ENCODE peak calls at places on chromosome 13, in ten cellular contexts. One of them, this sample, is unnamed.

GRCh38 chr13:112775791-112776279 is 86.0 kb downstream of the ATP11A start:
- DNase-seq in lower lobe of right lung: peak; percentile 44
- DNase-seq in WERI-Rb-1: peak; percentile 70
- DNase-seq in heart right ventricle: no peak
- DNase-seq in colonic mucosa: no peak
- DNase-seq in A549: no peak
- DNase-seq in ascending aorta: no peak
- DNase-seq in NB4: no peak
- DNase-seq in AG09309: no peak
- DNase-seq in cardiac fibroblast: no peak
- DNase-seq in this sample: peak; percentile 70

GRCh38 chr13:44431150-44431549 is 57.5 kb downstream of the SERP2 start:
- DNase-seq in cardiac fibroblast: no peak
- DNase-seq in AG09309: no peak
- DNase-seq in lower lobe of right lung: no peak
- DNase-seq in colonic mucosa: peak; percentile 78
- DNase-seq in A549: no peak
- DNase-seq in WERI-Rb-1: no peak
- DNase-seq in ascending aorta: no peak
- DNase-seq in heart right ventricle: no peak
- DNase-seq in NB4: no peak
- DNase-seq in this sample: no peak

GRCh38 chr13:76292031-76292430 is 594.2 kb downstream of the KCTD12 start:
- DNase-seq in heart right ventricle: no peak
- DNase-seq in lower lobe of right lung: no peak
- DNase-seq in NB4: no peak
- DNase-seq in ascending aorta: no peak
- DNase-seq in WERI-Rb-1: no peak
- DNase-seq in cardiac fibroblast: no peak
- DNase-seq in colonic mucosa: no peak
- DNase-seq in A549: no peak
- DNase-seq in AG09309: no peak
- DNase-seq in this sample: no peak

GRCh38 chr13:99656092-99656745 is 154.9 kb downstream of the TM9SF2 start:
- DNase-seq in cardiac fibroblast: peak; percentile 79
- DNase-seq in ascending aorta: no peak
- DNase-seq in colonic mucosa: peak; percentile 89
- DNase-seq in lower lobe of right lung: peak; percentile 57
- DNase-seq in NB4: peak; percentile 80
- DNase-seq in WERI-Rb-1: peak; percentile 93
- DNase-seq in A549: peak; percentile 47
- DNase-seq in AG09309: peak; percentile 43
- DNase-seq in heart right ventricle: peak; percentile 41
- DNase-seq in this sample: peak; percentile 80

GRCh38 chr13:25463496-25463895 is 91.7 kb downstream of the ATP8A2 start:
- DNase-seq in ascending aorta: no peak
- DNase-seq in heart right ventricle: no peak
- DNase-seq in AG09309: no peak
- DNase-seq in colonic mucosa: no peak
- DNase-seq in NB4: no peak
- DNase-seq in cardiac fibroblast: no peak
- DNase-seq in WERI-Rb-1: no peak
- DNase-seq in A549: no peak
- DNase-seq in lower lobe of right lung: no peak
- DNase-seq in this sample: no peak

GRCh38 chr13:110014719-110015118 is 228.3 kb upstream of the IRS2 start:
- DNase-seq in NB4: no peak
- DNase-seq in AG09309: no peak
- DNase-seq in cardiac fibroblast: no peak
- DNase-seq in lower lobe of right lung: no peak
- DNase-seq in colonic mucosa: no peak
- DNase-seq in ascending aorta: no peak
- DNase-seq in A549: no peak
- DNase-seq in heart right ventricle: no peak
- DNase-seq in WERI-Rb-1: no peak
- DNase-seq in this sample: no peak

GRCh38 chr13:48068036-48068435 is 26.9 kb downstream of the MED4 start:
- DNase-seq in heart right ventricle: no peak
- DNase-seq in cardiac fibroblast: no peak
- DNase-seq in WERI-Rb-1: peak; percentile 11
- DNase-seq in colonic mucosa: no peak
- DNase-seq in ascending aorta: no peak
- DNase-seq in AG09309: no peak
- DNase-seq in A549: no peak
- DNase-seq in NB4: no peak
- DNase-seq in lower lobe of right lung: no peak
- DNase-seq in this sample: no peak

GRCh38 chr13:108486096-108486495 is 143.3 kb upstream of the MYO16 start:
- DNase-seq in NB4: no peak
- DNase-seq in WERI-Rb-1: no peak
- DNase-seq in heart right ventricle: no peak
- DNase-seq in AG09309: no peak
- DNase-seq in colonic mucosa: no peak
- DNase-seq in cardiac fibroblast: no peak
- DNase-seq in lower lobe of right lung: no peak
- DNase-seq in ascending aorta: no peak
- DNase-seq in A549: no peak
- DNase-seq in this sample: no peak

GRCh38 chr13:79297128-79297527 is 108.9 kb downstream of the RBM26 start:
- DNase-seq in A549: no peak
- DNase-seq in ascending aorta: no peak
- DNase-seq in cardiac fibroblast: no peak
- DNase-seq in WERI-Rb-1: no peak
- DNase-seq in lower lobe of right lung: no peak
- DNase-seq in colonic mucosa: no peak
- DNase-seq in NB4: no peak
- DNase-seq in AG09309: no peak
- DNase-seq in heart right ventricle: no peak
- DNase-seq in this sample: no peak

GRCh38 chr13:113325779-113326178 is 28.7 kb downstream of the LAMP1 start:
- DNase-seq in ascending aorta: no peak
- DNase-seq in colonic mucosa: no peak
- DNase-seq in NB4: no peak
- DNase-seq in A549: no peak
- DNase-seq in heart right ventricle: no peak
- DNase-seq in AG09309: no peak
- DNase-seq in WERI-Rb-1: no peak
- DNase-seq in cardiac fibroblast: no peak
- DNase-seq in lower lobe of right lung: no peak
- DNase-seq in this sample: no peak

GRCh38 chr13:41075034-41075433 is 13.7 kb downstream of the WBP4 start:
- DNase-seq in cardiac fibroblast: peak; percentile 63
- DNase-seq in AG09309: no peak
- DNase-seq in lower lobe of right lung: no peak
- DNase-seq in colonic mucosa: no peak
- DNase-seq in ascending aorta: no peak
- DNase-seq in NB4: peak; percentile 59
- DNase-seq in A549: peak; percentile 16
- DNase-seq in WERI-Rb-1: no peak
- DNase-seq in heart right ventricle: no peak
- DNase-seq in this sample: no peak

GRCh38 chr13:41915096-41915495 is 45.8 kb downstream of the VWA8 start:
- DNase-seq in colonic mucosa: no peak
- DNase-seq in WERI-Rb-1: no peak
- DNase-seq in heart right ventricle: no peak
- DNase-seq in lower lobe of right lung: no peak
- DNase-seq in ascending aorta: no peak
- DNase-seq in A549: no peak
- DNase-seq in NB4: no peak
- DNase-seq in AG09309: no peak
- DNase-seq in cardiac fibroblast: no peak
- DNase-seq in this sample: no peak

GRCh38 chr13:37602743-37603381 is 4.3 kb upstream of the POSTN start:
- DNase-seq in A549: no peak
- DNase-seq in colonic mucosa: no peak
- DNase-seq in WERI-Rb-1: no peak
- DNase-seq in NB4: peak; percentile 8
- DNase-seq in AG09309: no peak
- DNase-seq in lower lobe of right lung: no peak
- DNase-seq in ascending aorta: no peak
- DNase-seq in cardiac fibroblast: peak; percentile 59
- DNase-seq in heart right ventricle: no peak
- DNase-seq in this sample: no peak

GRCh38 chr13:60162096-60162495 is 1.6 kb downstream of the DIAPH3 start:
- DNase-seq in colonic mucosa: no peak
- DNase-seq in lower lobe of right lung: no peak
- DNase-seq in heart right ventricle: no peak
- DNase-seq in NB4: no peak
- DNase-seq in AG09309: no peak
- DNase-seq in A549: no peak
- DNase-seq in cardiac fibroblast: no peak
- DNase-seq in WERI-Rb-1: no peak
- DNase-seq in ascending aorta: no peak
- DNase-seq in this sample: no peak

GRCh38 chr13:60167121-60167520 is 3.4 kb upstream of the DIAPH3 start:
- DNase-seq in lower lobe of right lung: no peak
- DNase-seq in heart right ventricle: no peak
- DNase-seq in A549: no peak
- DNase-seq in AG09309: no peak
- DNase-seq in WERI-Rb-1: no peak
- DNase-seq in NB4: no peak
- DNase-seq in ascending aorta: no peak
- DNase-seq in colonic mucosa: no peak
- DNase-seq in cardiac fibroblast: no peak
- DNase-seq in this sample: no peak

GRCh38 chr13:60164490-60164889 is 762 bp upstream of the DIAPH3 start:
- DNase-seq in WERI-Rb-1: no peak
- DNase-seq in ascending aorta: no peak
- DNase-seq in AG09309: no peak
- DNase-seq in lower lobe of right lung: no peak
- DNase-seq in NB4: no peak
- DNase-seq in heart right ventricle: no peak
- DNase-seq in cardiac fibroblast: peak; percentile 47
- DNase-seq in colonic mucosa: peak; percentile 27
- DNase-seq in A549: no peak
- DNase-seq in this sample: no peak

GRCh38 chr13:60163525-60164471 is at the start of gene DIAPH3:
- DNase-seq in cardiac fibroblast: peak; percentile 97
- DNase-seq in heart right ventricle: peak; percentile 97
- DNase-seq in ascending aorta: peak; percentile 89
- DNase-seq in A549: peak; percentile 84
- DNase-seq in colonic mucosa: peak; percentile 98
- DNase-seq in lower lobe of right lung: peak; percentile 96
- DNase-seq in NB4: peak; percentile 97
- DNase-seq in WERI-Rb-1: peak; percentile 90
- DNase-seq in AG09309: peak; percentile 75
- DNase-seq in this sample: peak; percentile 96

GRCh38 chr13:60165391-60166099 is 1.8 kb upstream of the DIAPH3 start:
- DNase-seq in heart right ventricle: no peak
- DNase-seq in ascending aorta: no peak
- DNase-seq in AG09309: no peak
- DNase-seq in A549: no peak
- DNase-seq in NB4: no peak
- DNase-seq in cardiac fibroblast: peak; percentile 74
- DNase-seq in colonic mucosa: no peak
- DNase-seq in lower lobe of right lung: no peak
- DNase-seq in WERI-Rb-1: peak; percentile 12
- DNase-seq in this sample: no peak
- H3K4me3 ChIP-seq in heart right ventricle: no peak overlapping the region
- H3K4me3 ChIP-seq in ascending aorta: no peak overlapping the region
- H3K4me3 ChIP-seq in AG09309: no peak overlapping the region
- H3K4me3 ChIP-seq in A549: no peak overlapping the region
- H3K4me3 ChIP-seq in NB4: no peak overlapping the region
- H3K4me3 ChIP-seq in cardiac fibroblast: no peak overlapping the region
- H3K4me3 ChIP-seq in colonic mucosa: no peak overlapping the region
- H3K4me3 ChIP-seq in lower lobe of right lung: no peak overlapping the region
- H3K4me3 ChIP-seq in WERI-Rb-1: no peak overlapping the region
- H3K4me3 ChIP-seq in this sample: no peak overlapping the region

DNA sequence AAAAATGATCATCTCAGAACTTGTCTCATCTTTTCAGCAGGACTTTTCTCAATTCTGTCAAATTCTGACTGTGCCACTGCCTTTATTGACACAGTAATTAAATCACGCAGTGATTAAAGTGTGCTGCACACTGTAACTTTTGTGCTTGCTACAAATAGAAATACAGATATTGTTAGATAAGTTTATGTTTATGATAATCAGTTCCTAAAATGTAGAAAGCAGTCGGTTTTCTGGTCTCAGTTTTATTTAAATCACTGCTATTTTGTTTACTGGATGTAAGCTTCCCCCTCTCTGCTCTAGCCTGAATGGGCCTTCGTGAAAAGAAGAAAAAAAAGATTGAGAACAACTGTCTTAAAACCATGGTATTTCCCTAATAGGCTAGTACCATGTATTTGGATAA is 258.8 kb upstream of the STARD13 start:
- DNase-seq in NB4: no peak
- DNase-seq in WERI-Rb-1: no peak
- DNase-seq in heart right ventricle: no peak
- DNase-seq in lower lobe of right lung: no peak
- DNase-seq in A549: no peak
- DNase-seq in ascending aorta: no peak
- DNase-seq in AG09309: no peak
- DNase-seq in colonic mucosa: no peak
- DNase-seq in cardiac fibroblast: no peak
- DNase-seq in this sample: no peak
- H3K4me3 ChIP-seq in NB4: no peak overlapping the region
- H3K4me3 ChIP-seq in WERI-Rb-1: no peak overlapping the region
- H3K4me3 ChIP-seq in heart right ventricle: no peak overlapping the region
- H3K4me3 ChIP-seq in lower lobe of right lung: no peak overlapping the region
- H3K4me3 ChIP-seq in A549: no peak overlapping the region
- H3K4me3 ChIP-seq in ascending aorta: no peak overlapping the region
- H3K4me3 ChIP-seq in AG09309: no peak overlapping the region
- H3K4me3 ChIP-seq in colonic mucosa: no peak overlapping the region
- H3K4me3 ChIP-seq in cardiac fibroblast: no peak overlapping the region
- H3K4me3 ChIP-seq in this sample: no peak overlapping the region

DNA sequence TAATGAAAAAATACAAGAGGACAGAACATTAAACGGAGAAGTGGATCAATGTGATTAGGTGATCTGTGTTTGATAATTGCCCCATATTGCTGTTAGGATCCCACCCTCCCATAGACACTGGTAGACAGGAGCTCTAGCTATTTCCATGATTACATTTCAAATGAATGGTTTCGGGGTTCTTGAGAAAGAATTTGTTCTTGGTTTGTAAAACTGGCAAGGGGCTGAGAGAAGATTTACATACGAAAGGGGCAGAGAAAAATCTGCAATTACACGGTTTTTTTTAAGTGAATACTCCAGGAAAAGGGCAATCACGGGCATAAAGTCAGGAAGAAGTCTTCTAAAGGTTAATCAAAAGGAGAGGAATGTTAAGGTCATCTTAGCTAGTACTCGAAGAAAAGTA is 2125.7 kb upstream of the PCDH20 start:
- DNase-seq in A549: no peak
- DNase-seq in colonic mucosa: no peak
- DNase-seq in AG09309: no peak
- DNase-seq in WERI-Rb-1: no peak
- DNase-seq in heart right ventricle: no peak
- DNase-seq in lower lobe of right lung: no peak
- DNase-seq in ascending aorta: no peak
- DNase-seq in cardiac fibroblast: no peak
- DNase-seq in NB4: no peak
- DNase-seq in this sample: no peak
- H3K4me3 ChIP-seq in A549: no peak overlapping the region
- H3K4me3 ChIP-seq in colonic mucosa: no peak overlapping the region
- H3K4me3 ChIP-seq in AG09309: no peak overlapping the region
- H3K4me3 ChIP-seq in WERI-Rb-1: no peak overlapping the region
- H3K4me3 ChIP-seq in heart right ventricle: no peak overlapping the region
- H3K4me3 ChIP-seq in lower lobe of right lung: no peak overlapping the region
- H3K4me3 ChIP-seq in ascending aorta: no peak overlapping the region
- H3K4me3 ChIP-seq in cardiac fibroblast: no peak overlapping the region
- H3K4me3 ChIP-seq in NB4: no peak overlapping the region
- H3K4me3 ChIP-seq in this sample: no peak overlapping the region

GRCh38 chr13:93226065-93226622 is 463 bp upstream of the GPC6 start:
- DNase-seq in A549: no peak
- DNase-seq in lower lobe of right lung: no peak
- DNase-seq in ascending aorta: no peak
- DNase-seq in heart right ventricle: no peak
- DNase-seq in colonic mucosa: no peak
- DNase-seq in AG09309: no peak
- DNase-seq in WERI-Rb-1: no peak
- DNase-seq in cardiac fibroblast: no peak
- DNase-seq in NB4: no peak
- DNase-seq in this sample: no peak
- H3K4me3 ChIP-seq in A549: peak overlapping the region; percentile 63
- H3K4me3 ChIP-seq in lower lobe of right lung: peak overlapping the region; percentile 57
- H3K4me3 ChIP-seq in ascending aorta: peak overlapping the region; percentile 74
- H3K4me3 ChIP-seq in heart right ventricle: peak overlapping the region; percentile 61
- H3K4me3 ChIP-seq in colonic mucosa: no peak overlapping the region
- H3K4me3 ChIP-seq in AG09309: peak overlapping the region; percentile 83
- H3K4me3 ChIP-seq in WERI-Rb-1: peak overlapping the region; percentile 86
- H3K4me3 ChIP-seq in cardiac fibroblast: peak overlapping the region; percentile 63
- H3K4me3 ChIP-seq in NB4: no peak overlapping the region
- H3K4me3 ChIP-seq in this sample: peak overlapping the region; percentile 54